ENCODE peak calls at places on chromosomes 16 and 17, in six cellular contexts. A is transverse colon; R is GM04504; B is choroid plexus epithelial cell; Y is activated CD8-positive, alpha-beta memory T cell treated with anti-CD3 and anti-CD28 coated beads for 48 hours; P is thoracic aorta. N is an unnamed sample.

GRCh38 chr16:14302399-14303181 is 231.5 kb downstream of the MRTFB start:
- DNase-seq in B (peak), Y (no peak), A (peak), P (no peak), R (no peak), N (no peak)

GRCh38 chr16:85697441-85697840 is 8.7 kb upstream of the GINS2 start:
- DNase-seq in Y (no peak), A (no peak), R (no peak), P (no peak), B (no peak), N (no peak)

GRCh38 chr17:43831633-43832032 is 1.3 kb downstream of the MPP3 start:
- DNase-seq in R (no peak), Y (no peak), A (no peak), B (no peak), P (no peak), N (no peak)

GRCh38 chr16:85524630-85525463 is 88.3 kb upstream of the GSE1 start:
- DNase-seq in R (no peak), Y (no peak), P (no peak), A (no peak), B (peak), N (peak)

GRCh38 chr16:76784530-76784929 is 406.5 kb upstream of the MON1B start:
- DNase-seq in R (no peak), Y (no peak), B (no peak), A (no peak), P (no peak), N (no peak)

GRCh38 chr17:74288785-74289184 is 14.8 kb downstream of the DNAI2 start:
- DNase-seq in A (no peak), R (no peak), P (no peak), B (no peak), Y (no peak), N (no peak)

GRCh38 chr16:49458656-49459445 is 85.2 kb downstream of the C16orf78 start:
- DNase-seq in R (no peak), A (no peak), P (no peak), B (no peak), Y (no peak), N (no peak)

GRCh38 chr17:49944451-49944850 is 24.5 kb upstream of the DLX4 start:
- DNase-seq in Y (no peak), P (no peak), A (no peak), R (no peak), B (no peak), N (no peak)

GRCh38 chr16:48383877-48384304 is 1.3 kb downstream of the SIAH1 start:
- DNase-seq in P (no peak), B (no peak), Y (no peak), R (peak), A (peak), N (no peak)

GRCh38 chr17:56451629-56452028 is 141.9 kb upstream of the NOG start:
- DNase-seq in B (no peak), P (no peak), R (no peak), Y (no peak), A (no peak), N (peak)

GRCh38 chr17:49576121-49576905 is 642 bp downstream of the NXPH3 start:
- DNase-seq in B (peak), R (no peak), P (no peak), Y (no peak), A (no peak), N (peak)

GRCh38 chr17:30524847-30525246 is 47.6 kb downstream of the GOSR1 start:
- DNase-seq in A (no peak), P (no peak), Y (no peak), R (no peak), B (peak), N (peak)